ENCODE peak calls at places on chromosomes 2 and 18, in five cellular contexts. C is RPMI7951, M is neuronal stem cell, T is chondrocyte, Z is foreskin melanocyte. R is an unnamed sample.

GRCh38 chr2:127737892-127738291 is 36.6 kb downstream of the SFT2D3 start:
- DNase-seq in C (no peak), M (no peak), T (no peak), Z (no peak), R (no peak)

GRCh38 chr18:30971338-30971956 is 71.1 kb downstream of the DSC3 start:
- DNase-seq in C (peak), M (peak), T (no peak), Z (peak), R (no peak)

GRCh38 chr18:75208055-75208835 is 694 bp downstream of the PTGR3 start:
- DNase-seq in C (peak), M (peak), T (no peak), Z (no peak), R (peak)

GRCh38 chr2:28643911-28644334 is 107.7 kb upstream of the PPP1CB start:
- DNase-seq in C (peak), M (no peak), T (no peak), Z (peak), R (no peak)

GRCh38 chr2:227007940-227008339 is 156.1 kb downstream of the COL4A4 start:
- DNase-seq in C (no peak), M (no peak), T (peak), Z (no peak), R (no peak)

GRCh38 chr2:181823405-181823804 is 68.1 kb upstream of the ITPRID2 start:
- DNase-seq in C (peak), M (no peak), T (no peak), Z (no peak), R (no peak)

GRCh38 chr2:25808006-25808383 is 70.3 kb downstream of the ASXL2 start:
- DNase-seq in C (peak), M (no peak), T (no peak), Z (peak), R (no peak)

GRCh38 chr18:9719421-9719981 is 11.4 kb downstream of the RAB31 start:
- DNase-seq in C (peak), M (no peak), T (no peak), Z (no peak), R (no peak)

GRCh38 chr2:173571021-173571821 is 216.5 kb downstream of the CDCA7 start:
- DNase-seq in C (peak), M (peak), T (no peak), Z (no peak), R (no peak)

GRCh38 chr2:26086779-26087178 is 52.9 kb downstream of the RAB10 start:
- DNase-seq in C (no peak), M (no peak), T (no peak), Z (no peak), R (no peak)

GRCh38 chr18:51195602-51196115 is 1.8 kb downstream of the MEX3C start:
- DNase-seq in C (peak), M (peak), T (no peak), Z (peak), R (no peak)

GRCh38 chr2:112880081-112880531 is 30.9 kb upstream of the IL37 start:
- DNase-seq in C (peak), M (no peak), T (no peak), Z (no peak), R (no peak)

GRCh38 chr18:28177828-28178635 is 1.1 kb upstream of the CDH2 start:
- DNase-seq in C (peak), M (peak), T (no peak), Z (no peak), R (peak)

GRCh38 chr18:4821801-4822200 is 366.7 kb upstream of the DLGAP1 start:
- DNase-seq in C (no peak), M (no peak), T (no peak), Z (no peak), R (no peak)

GRCh38 chr2:6526093-6526824 is 339.4 kb downstream of the CMPK2 start:
- DNase-seq in C (no peak), M (peak), T (no peak), Z (no peak), R (no peak)

GRCh38 chr18:76824754-76825153 is 2.4 kb downstream of the ZNF236 start:
- DNase-seq in C (no peak), M (no peak), T (no peak), Z (no peak), R (no peak)

GRCh38 chr2:233828546-233829192 is 25.7 kb downstream of the HJURP start:
- DNase-seq in C (no peak), M (no peak), T (peak), Z (no peak), R (peak)

GRCh38 chr2:208253518-208254117 is 1.3 kb downstream of the IDH1 start:
- DNase-seq in C (no peak), M (no peak), T (no peak), Z (no peak), R (no peak)

GRCh38 chr18:34592961-34593382 is 117.1 kb upstream of the DTNA start:
- DNase-seq in C (peak), M (peak), T (no peak), Z (peak), R (no peak)

GRCh38 chr2:160294339-160294803 is 94.3 kb upstream of the ITGB6 start:
- DNase-seq in C (peak), M (no peak), T (no peak), Z (peak), R (no peak)

GRCh38 chr2:8628870-8629209 is 53.0 kb upstream of the ID2 start:
- DNase-seq in C (no peak), M (no peak), T (no peak), Z (no peak), R (no peak)

GRCh38 chr2:45968946-45969584 is 317.6 kb downstream of the PRKCE start:
- DNase-seq in C (no peak), M (no peak), T (no peak), Z (no peak), R (no peak)

GRCh38 chr2:218070587-218070986 is 1.5 kb downstream of the RUFY4 start:
- DNase-seq in C (no peak), M (no peak), T (no peak), Z (no peak), R (no peak)

GRCh38 chr2:29293830-29294438 is 178.7 kb downstream of the CLIP4 start:
- DNase-seq in C (peak), M (peak), T (no peak), Z (no peak), R (no peak)

GRCh38 chr2:178397002-178397605 is 53.9 kb downstream of the PRKRA start:
- DNase-seq in C (peak), M (peak), T (no peak), Z (no peak), R (no peak)

GRCh38 chr2:158635961-158636601 is 159.0 kb upstream of the DAPL1 start:
- DNase-seq in C (no peak), M (no peak), T (no peak), Z (no peak), R (no peak)

GRCh38 chr18:35609236-35609635 is 27.7 kb downstream of the GALNT1 start:
- DNase-seq in C (no peak), M (no peak), T (no peak), Z (peak), R (no peak)

GRCh38 chr2:160321025-160321424 is 121.0 kb upstream of the ITGB6 start:
- DNase-seq in C (no peak), M (no peak), T (no peak), Z (no peak), R (no peak)

GRCh38 chr2:169366066-169366465 is 3.7 kb upstream of the LRP2 start:
- DNase-seq in C (no peak), M (no peak), T (no peak), Z (no peak), R (no peak)

R was measured in activated naive CD8-positive, alpha-beta T cell treated with anti-CD3 and anti-CD28 coated beads, Interleukin-2, amount 10 ng/mL, durations not matched to agents 7 days and 5 days.